ENCODE peak calls at places on chromosomes 5 and 9, in four cellular contexts. L is AG20443, V is posterior cingulate gyrus, B is aorta. X is an unnamed sample.

GRCh38 chr5:116153687-116154174 is 68.9 kb downstream of the COMMD10 start:
- DNase-seq in L (no peak), V (no peak), B (no peak), X (no peak)

GRCh38 chr5:141654298-141654697 is 3.1 kb upstream of the FCHSD1 start:
- DNase-seq in L (peak), V (no peak), B (no peak), X (no peak)

GRCh38 chr5:177447066-177447610 is 524 bp downstream of the PRR7 start:
- DNase-seq in L (peak), V (peak), B (peak), X (peak)

GRCh38 chr5:10288600-10289213 is 19.0 kb downstream of the CMBL start:
- DNase-seq in L (no peak), V (peak), B (no peak), X (no peak)

GRCh38 chr9:127877566-127877998 is at the start of gene AK1:
- DNase-seq in L (peak), V (peak), B (peak), X (no peak)

GRCh38 chr9:446074-446699 is 231.5 kb downstream of the DOCK8 start:
- DNase-seq in L (no peak), V (no peak), B (no peak), X (no peak)

GRCh38 chr5:96287181-96287580 is 145.9 kb downstream of the PCSK1 start:
- DNase-seq in L (no peak), V (no peak), B (no peak), X (no peak)

GRCh38 chr5:113825143-113825542 is 311.6 kb downstream of the YTHDC2 start:
- DNase-seq in L (no peak), V (no peak), B (no peak), X (no peak)

GRCh38 chr5:94304146-94304545 is 314.3 kb downstream of the KIAA0825 start:
- DNase-seq in L (no peak), V (no peak), B (no peak), X (no peak)

GRCh38 chr5:137609122-137609521 is 110.0 kb upstream of the SPOCK1 start:
- DNase-seq in L (no peak), V (no peak), B (no peak), X (no peak)

GRCh38 chr5:107601076-107601475 is 69.7 kb downstream of the EFNA5 start:
- DNase-seq in L (no peak), V (no peak), B (no peak), X (no peak)

GRCh38 chr9:1005043-1005667 is 28.7 kb downstream of the DMRT3 start:
- DNase-seq in L (peak), V (no peak), B (no peak), X (peak)